ENCODE peak calls at places on chromosomes 3 and 15, in five cellular contexts. One of them, this sample, is unnamed.

GRCh38 chr15:72824112-72824511 is 40.6 kb upstream of the ADPGK start:
- DNase-seq in IMR-90: no peak
- DNase-seq in K562: no peak
- DNase-seq in HCT116: no peak
- DNase-seq in neural progenitor cell: no peak
- DNase-seq in this sample: no peak

GRCh38 chr3:98602078-98602678 is 8.8 kb upstream of the CPOX start:
- DNase-seq in IMR-90: peak
- DNase-seq in K562: peak
- DNase-seq in HCT116: peak
- DNase-seq in neural progenitor cell: peak
- DNase-seq in this sample: no peak

GRCh38 chr3:144746631-144747030 is 775.0 kb downstream of the DIPK2A start:
- DNase-seq in IMR-90: no peak
- DNase-seq in K562: no peak
- DNase-seq in HCT116: no peak
- DNase-seq in neural progenitor cell: no peak
- DNase-seq in this sample: no peak

GRCh38 chr15:61051570-61052031 is 177.5 kb downstream of the RORA start:
- DNase-seq in IMR-90: peak
- DNase-seq in K562: no peak
- DNase-seq in HCT116: no peak
- DNase-seq in neural progenitor cell: peak
- DNase-seq in this sample: peak

GRCh38 chr3:94246136-94246535 is 183.3 kb downstream of the NSUN3 start:
- DNase-seq in IMR-90: no peak
- DNase-seq in K562: no peak
- DNase-seq in HCT116: no peak
- DNase-seq in neural progenitor cell: no peak
- DNase-seq in this sample: no peak

GRCh38 chr15:56244237-56244810 is 645 bp upstream of the RFX7 start:
- DNase-seq in IMR-90: peak
- DNase-seq in K562: peak
- DNase-seq in HCT116: no peak
- DNase-seq in neural progenitor cell: peak
- DNase-seq in this sample: peak

GRCh38 chr3:55852326-55852725 is 365.2 kb upstream of the WNT5A start:
- DNase-seq in IMR-90: no peak
- DNase-seq in K562: no peak
- DNase-seq in HCT116: no peak
- DNase-seq in neural progenitor cell: no peak
- DNase-seq in this sample: no peak

GRCh38 chr3:74693216-74693615 is 78.8 kb upstream of the CNTN3 start:
- DNase-seq in IMR-90: no peak
- DNase-seq in K562: no peak
- DNase-seq in HCT116: no peak
- DNase-seq in neural progenitor cell: no peak
- DNase-seq in this sample: no peak

GRCh38 chr3:14426305-14426620 is 23.9 kb downstream of the SLC6A6 start:
- DNase-seq in IMR-90: no peak
- DNase-seq in K562: no peak
- DNase-seq in HCT116: no peak
- DNase-seq in neural progenitor cell: no peak
- DNase-seq in this sample: no peak

GRCh38 chr3:14423963-14424362 is 21.6 kb downstream of the SLC6A6 start:
- DNase-seq in IMR-90: peak
- DNase-seq in K562: no peak
- DNase-seq in HCT116: no peak
- DNase-seq in neural progenitor cell: no peak
- DNase-seq in this sample: no peak

GRCh38 chr3:14424711-14425573 is 22.5 kb downstream of the SLC6A6 start:
- DNase-seq in IMR-90: peak
- DNase-seq in K562: peak
- DNase-seq in HCT116: no peak
- DNase-seq in neural progenitor cell: no peak
- DNase-seq in this sample: no peak

GRCh38 chr3:14423197-14423743 is 20.9 kb downstream of the SLC6A6 start:
- DNase-seq in IMR-90: no peak
- DNase-seq in K562: no peak
- DNase-seq in HCT116: no peak
- DNase-seq in neural progenitor cell: no peak
- DNase-seq in this sample: peak

DNA sequence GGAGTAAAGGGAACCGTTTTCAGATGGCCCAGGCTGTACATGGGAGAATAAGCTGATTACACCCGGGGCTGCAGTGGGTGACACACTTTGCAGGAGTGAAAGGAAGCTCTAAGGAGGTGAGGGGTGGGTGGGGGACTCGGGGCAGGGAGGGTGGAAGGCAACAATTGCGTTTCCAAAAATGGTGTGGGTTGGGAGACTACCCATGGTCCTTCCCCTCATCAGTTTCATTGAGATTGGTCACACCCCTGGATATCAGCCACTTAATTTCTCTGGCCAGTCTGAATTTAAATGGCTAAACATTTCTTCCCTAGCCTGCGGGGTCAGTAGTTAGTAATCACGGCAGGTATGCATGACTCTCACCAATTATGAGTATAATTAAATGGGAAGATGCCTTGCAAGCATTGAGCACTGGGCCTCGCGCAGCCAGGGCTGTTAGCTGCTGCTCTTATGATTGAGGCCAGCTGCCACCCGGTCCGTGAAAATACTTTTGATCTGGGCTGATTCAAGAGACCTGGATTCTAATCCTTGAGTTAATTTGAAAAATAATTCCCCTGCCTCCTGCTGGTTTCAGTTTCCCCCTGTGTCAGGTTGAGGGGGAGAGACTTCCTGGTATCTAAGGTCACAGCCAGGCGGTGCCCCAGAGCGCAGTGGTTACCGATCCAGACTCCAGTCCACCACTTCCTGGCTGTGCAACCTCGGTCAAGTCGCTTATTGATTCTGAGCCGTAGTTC is 23.3 kb downstream of the SLC6A6 start:
- DNase-seq in IMR-90: no peak
- DNase-seq in K562: no peak
- DNase-seq in HCT116: no peak
- DNase-seq in neural progenitor cell: no peak
- DNase-seq in this sample: no peak
- H3K4me3 ChIP-seq in IMR-90: no peak
- H3K4me3 ChIP-seq in K562: no peak
- H3K4me3 ChIP-seq in HCT116: no peak
- H3K4me3 ChIP-seq in neural progenitor cell: no peak
- H3K4me3 ChIP-seq in this sample: no peak

DNA sequence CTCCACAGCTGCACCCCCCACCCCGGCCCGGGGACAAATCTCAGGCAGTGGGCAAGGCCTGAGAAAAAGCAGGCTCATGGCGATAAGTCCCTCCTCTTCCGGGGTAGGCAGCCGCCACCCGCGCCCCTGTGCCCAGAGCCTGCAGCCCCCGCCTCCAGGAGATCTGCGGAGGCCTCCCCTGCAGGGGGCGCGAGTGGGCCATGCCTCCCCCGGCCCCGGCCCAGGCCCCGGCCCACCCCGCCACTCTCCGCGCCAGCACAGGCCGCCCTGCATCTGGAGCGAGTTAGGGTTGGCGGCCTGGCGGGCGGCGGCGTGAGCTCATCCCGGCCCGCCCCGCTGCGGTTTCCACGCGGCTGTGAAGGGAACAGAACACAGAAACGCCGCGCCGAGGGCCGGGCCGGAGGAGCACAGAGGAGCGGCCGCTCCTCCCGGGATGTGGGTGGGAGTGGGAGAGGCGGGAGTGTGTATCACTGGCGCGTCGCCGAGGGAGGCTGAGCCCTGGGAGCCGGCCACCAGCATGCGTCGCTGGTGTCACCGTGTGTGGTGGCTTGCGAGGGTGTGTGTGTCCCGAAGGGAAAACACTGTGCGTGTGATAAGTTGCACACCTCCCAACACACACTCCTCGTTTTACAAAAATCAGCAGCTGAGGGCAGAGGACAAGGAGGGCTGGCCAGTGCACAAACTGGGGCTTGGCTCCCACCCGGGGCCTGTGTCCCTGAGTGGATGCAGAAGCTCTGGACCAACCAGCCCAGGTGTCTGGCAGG is 17.2 kb downstream of the MYL3 start:
- DNase-seq in IMR-90: peak
- DNase-seq in K562: peak
- DNase-seq in HCT116: no peak
- DNase-seq in neural progenitor cell: peak
- DNase-seq in this sample: peak
- TF ChIP-seq CTCF in IMR-90: peak
- TF ChIP-seq CTCF in K562: peak
- TF ChIP-seq CTCF in HCT116: no peak
- TF ChIP-seq CTCF in neural progenitor cell: peak
- TF ChIP-seq CTCF in this sample: peak

GRCh38 chr3:24520941-24521305 is 26.3 kb upstream of the THRB start:
- DNase-seq in IMR-90: no peak
- DNase-seq in K562: no peak
- DNase-seq in HCT116: no peak
- DNase-seq in neural progenitor cell: no peak
- DNase-seq in this sample: no peak
- H3K9ac ChIP-seq in IMR-90: no peak
- H3K9ac ChIP-seq in K562: peak
- H3K9ac ChIP-seq in HCT116: no peak
- H3K9ac ChIP-seq in neural progenitor cell: no peak
- H3K9ac ChIP-seq in this sample: peak

GRCh38 chr3:20140881-20141280 is 45.1 kb downstream of the SGO1 start:
- DNase-seq in IMR-90: no peak
- DNase-seq in K562: no peak
- DNase-seq in HCT116: no peak
- DNase-seq in neural progenitor cell: no peak
- DNase-seq in this sample: no peak
- H3K4me3 ChIP-seq in IMR-90: no peak
- H3K4me3 ChIP-seq in K562: no peak
- H3K4me3 ChIP-seq in HCT116: no peak
- H3K4me3 ChIP-seq in neural progenitor cell: no peak
- H3K4me3 ChIP-seq in this sample: no peak

DNA sequence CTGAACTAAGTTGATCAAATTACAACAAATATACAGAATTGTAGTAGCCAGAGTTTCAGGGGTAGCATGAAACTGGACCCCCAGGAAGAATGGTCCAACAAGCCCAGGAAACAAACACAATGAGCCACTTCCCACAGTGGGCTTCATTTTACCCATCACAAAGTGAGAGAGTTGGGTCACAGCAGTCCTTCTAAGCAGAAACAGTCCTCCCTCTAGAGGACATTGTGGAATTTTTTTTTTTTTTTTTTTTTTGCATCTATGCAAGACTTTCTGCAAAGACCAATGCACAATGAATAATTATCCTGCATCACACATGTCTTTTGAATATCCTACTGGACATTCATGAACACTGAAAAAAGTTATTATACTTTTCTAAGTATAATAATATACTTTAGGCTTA is 73.8 kb upstream of the ATP13A5 start:
- DNase-seq in IMR-90: no peak
- DNase-seq in K562: no peak
- DNase-seq in HCT116: no peak
- DNase-seq in neural progenitor cell: peak
- DNase-seq in this sample: no peak
- TF ChIP-seq CTCF in IMR-90: no peak
- TF ChIP-seq CTCF in K562: peak
- TF ChIP-seq CTCF in HCT116: peak
- TF ChIP-seq CTCF in neural progenitor cell: peak
- TF ChIP-seq CTCF in this sample: no peak

DNA sequence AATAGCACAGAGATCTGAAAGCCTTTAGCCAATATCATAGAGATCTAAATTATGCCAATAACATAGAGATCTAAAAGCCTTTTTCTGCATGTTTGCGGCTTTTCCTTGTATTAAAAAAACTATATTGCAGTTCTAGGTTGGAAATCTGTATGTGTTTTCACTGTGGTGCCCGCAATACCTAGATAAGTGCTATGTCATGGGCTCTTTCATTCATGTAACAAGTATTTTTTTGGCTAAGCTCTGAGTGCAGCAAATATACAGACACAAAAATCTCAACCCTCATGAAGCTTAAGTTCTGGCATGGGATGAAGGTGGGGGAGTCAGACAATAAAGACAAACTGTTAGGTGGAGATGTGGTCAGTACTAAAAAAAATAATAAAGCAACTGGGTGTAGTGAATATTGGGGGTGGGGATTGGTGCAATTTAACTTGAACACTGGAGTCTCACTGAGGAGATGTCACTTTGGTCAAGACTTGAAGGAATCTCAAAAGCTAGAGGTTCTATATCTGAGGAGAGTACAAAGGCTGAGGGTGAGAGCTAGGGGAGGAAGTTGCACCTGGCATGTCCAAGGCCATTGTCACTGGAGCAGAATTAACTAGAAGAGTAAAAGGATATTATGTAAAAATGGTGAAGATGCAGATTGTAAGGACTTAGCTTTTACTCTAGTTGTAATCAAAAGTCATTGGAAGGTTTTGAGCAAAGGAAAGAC is 978 bp downstream of the BUB1B start:
- DNase-seq in IMR-90: no peak
- DNase-seq in K562: peak
- DNase-seq in HCT116: no peak
- DNase-seq in neural progenitor cell: no peak
- DNase-seq in this sample: no peak
- H3K9ac ChIP-seq in IMR-90: peak
- H3K9ac ChIP-seq in K562: peak
- H3K9ac ChIP-seq in HCT116: peak
- H3K9ac ChIP-seq in neural progenitor cell: peak
- H3K9ac ChIP-seq in this sample: no peak

DNA sequence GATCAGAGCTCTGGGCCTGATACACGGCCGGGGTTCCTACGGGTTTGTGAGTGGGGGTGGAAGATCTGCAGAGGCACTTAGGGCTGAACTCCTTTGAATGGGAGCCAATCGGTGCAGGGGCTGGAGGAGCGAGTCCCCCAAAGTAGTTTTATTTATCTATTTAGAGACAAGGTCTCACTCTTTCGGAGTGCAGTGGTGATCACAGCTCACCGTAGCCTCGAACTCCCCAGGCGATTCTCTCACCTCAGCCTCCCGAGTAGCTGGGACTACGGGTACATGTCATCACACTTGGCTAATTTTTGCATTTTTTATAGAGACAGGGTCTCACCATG is 1.6 kb upstream of the CELSR3 start:
- DNase-seq in IMR-90: no peak
- DNase-seq in K562: no peak
- DNase-seq in HCT116: no peak
- DNase-seq in neural progenitor cell: no peak
- DNase-seq in this sample: no peak
- H3K4me3 ChIP-seq in IMR-90: no peak
- H3K4me3 ChIP-seq in K562: no peak
- H3K4me3 ChIP-seq in HCT116: peak
- H3K4me3 ChIP-seq in neural progenitor cell: peak
- H3K4me3 ChIP-seq in this sample: no peak